ENCODE peak calls at places on chromosomes 13 and 19, in ten cellular contexts. A, H, N, V, C, D, Z, J, L and Y are unnamed samples.

GRCh38 chr13:110702591-110703526 is 3.1 kb downstream of the CARS2 start:
- DNase-seq in A (peak), H (no peak), N (no peak), V (no peak), C (no peak), D (no peak), Z (peak), J (no peak), L (no peak), Y (no peak)

GRCh38 chr19:29491491-29491890 is 34.3 kb upstream of the VSTM2B start:
- DNase-seq in A (no peak), H (no peak), N (no peak), V (no peak), C (no peak), D (peak), Z (no peak), J (no peak), L (no peak), Y (no peak)

GRCh38 chr19:7709932-7710460 is 8.1 kb upstream of the FCER2 start:
- DNase-seq in A (no peak), H (no peak), N (no peak), V (no peak), C (no peak), D (no peak), Z (no peak), J (no peak), L (no peak), Y (no peak)

GRCh38 chr13:70366720-70367119 is 258.5 kb upstream of the KLHL1 start:
- DNase-seq in A (no peak), H (no peak), N (no peak), V (no peak), C (no peak), D (no peak), Z (no peak), J (no peak), L (no peak), Y (no peak)

GRCh38 chr19:7628589-7629311 is 595 bp downstream of the XAB2 start:
- DNase-seq in A (no peak), H (no peak), N (no peak), V (no peak), C (no peak), D (no peak), Z (no peak), J (no peak), L (no peak), Y (no peak)

GRCh38 chr19:4829001-4829712 is 2.4 kb downstream of the TICAM1 start:
- DNase-seq in A (no peak), H (no peak), N (no peak), V (no peak), C (no peak), D (no peak), Z (no peak), J (no peak), L (no peak), Y (no peak)

GRCh38 chr19:42276284-42276683 is 7.2 kb downstream of the CIC start:
- DNase-seq in A (no peak), H (no peak), N (no peak), V (no peak), C (no peak), D (no peak), Z (peak), J (no peak), L (no peak), Y (no peak)

GRCh38 chr19:18672606-18673337 is 10.7 kb upstream of the CRTC1 start:
- DNase-seq in A (peak), H (no peak), N (no peak), V (no peak), C (no peak), D (no peak), Z (no peak), J (no peak), L (no peak), Y (no peak)

GRCh38 chr19:12752056-12752781 is 628 bp downstream of the BEST2 start:
- DNase-seq in A (no peak), H (no peak), N (no peak), V (no peak), C (no peak), D (no peak), Z (no peak), J (no peak), L (no peak), Y (no peak)

GRCh38 chr13:43077906-43078305 is 54.5 kb downstream of the DNAJC15 start:
- DNase-seq in A (no peak), H (no peak), N (no peak), V (no peak), C (no peak), D (no peak), Z (no peak), J (no peak), L (no peak), Y (no peak)

GRCh38 chr19:33508009-33508408 is 13.6 kb downstream of the PEPD start:
- DNase-seq in A (no peak), H (no peak), N (no peak), V (no peak), C (no peak), D (no peak), Z (no peak), J (no peak), L (no peak), Y (no peak)

GRCh38 chr19:58492265-58492664 is 16.1 kb downstream of the ZNF446 start:
- DNase-seq in A (no peak), H (no peak), N (no peak), V (no peak), C (no peak), D (no peak), Z (no peak), J (no peak), L (no peak), Y (no peak)

GRCh38 chr13:46551410-46552301 is 1.3 kb upstream of the LRCH1 start:
- DNase-seq in A (peak), H (peak), N (peak), V (peak), C (peak), D (peak), Z (peak), J (peak), L (peak), Y (peak)

GRCh38 chr13:40609972-40610726 is 56.3 kb downstream of the FOXO1 start:
- DNase-seq in A (no peak), H (no peak), N (no peak), V (no peak), C (no peak), D (no peak), Z (no peak), J (no peak), L (no peak), Y (no peak)

GRCh38 chr19:21117041-21117907 is 24.6 kb upstream of the ZNF431 start:
- DNase-seq in A (peak), H (no peak), N (no peak), V (no peak), C (no peak), D (no peak), Z (no peak), J (no peak), L (no peak), Y (no peak)

GRCh38 chr19:14475251-14476073 is at the start of gene PTGER1:
- DNase-seq in A (peak), H (no peak), N (no peak), V (no peak), C (no peak), D (no peak), Z (no peak), J (no peak), L (no peak), Y (no peak)

GRCh38 chr13:50957620-50958019 is 48.0 kb downstream of the RNASEH2B start:
- DNase-seq in A (no peak), H (no peak), N (no peak), V (no peak), C (no peak), D (no peak), Z (no peak), J (no peak), L (no peak), Y (no peak)

GRCh38 chr19:13748169-13748884 is 16.0 kb upstream of the MRI1 start:
- DNase-seq in A (peak), H (peak), N (no peak), V (no peak), C (no peak), D (no peak), Z (no peak), J (no peak), L (no peak), Y (no peak)

GRCh38 chr19:40740747-40741146 is 9.5 kb downstream of the ACTMAP start:
- DNase-seq in A (no peak), H (no peak), N (no peak), V (no peak), C (peak), D (no peak), Z (peak), J (no peak), L (no peak), Y (no peak)

GRCh38 chr19:42010245-42011126 is 16.5 kb upstream of the ATP1A3 start:
- DNase-seq in A (peak), H (no peak), N (no peak), V (no peak), C (no peak), D (no peak), Z (no peak), J (no peak), L (no peak), Y (no peak)

GRCh38 chr19:48719263-48720171 is at the start of gene MAMSTR:
- DNase-seq in A (no peak), H (no peak), N (no peak), V (no peak), C (no peak), D (peak), Z (no peak), J (no peak), L (no peak), Y (no peak)

GRCh38 chr13:41960700-41961697 is at the start of gene VWA8:
- DNase-seq in A (peak), H (peak), N (peak), V (peak), C (peak), D (peak), Z (peak), J (peak), L (no peak), Y (peak)

GRCh38 chr19:49749055-49749716 is 13.9 kb downstream of the TSKS start:
- DNase-seq in A (peak), H (no peak), N (no peak), V (no peak), C (no peak), D (no peak), Z (no peak), J (no peak), L (no peak), Y (no peak)

GRCh38 chr13:111636271-111636670 is 315.8 kb downstream of the TEX29 start:
- DNase-seq in A (no peak), H (no peak), N (no peak), V (peak), C (no peak), D (no peak), Z (peak), J (no peak), L (no peak), Y (no peak)

GRCh38 chr19:54432144-54432738 is 16.8 kb upstream of the LENG8 start:
- DNase-seq in A (no peak), H (no peak), N (no peak), V (no peak), C (no peak), D (no peak), Z (no peak), J (no peak), L (no peak), Y (no peak)

GRCh38 chr19:6402834-6403608 is 10.1 kb upstream of the GTF2F1 start:
- DNase-seq in A (peak), H (no peak), N (no peak), V (no peak), C (no peak), D (no peak), Z (no peak), J (no peak), L (no peak), Y (no peak)

GRCh38 chr19:17706750-17707181 is 12.5 kb upstream of the MAP1S start:
- DNase-seq in A (peak), H (no peak), N (no peak), V (no peak), C (no peak), D (no peak), Z (no peak), J (no peak), L (no peak), Y (no peak)

GRCh38 chr19:48123907-48124675 is 13.5 kb upstream of the PLA2G4C start:
- DNase-seq in A (peak), H (no peak), N (no peak), V (no peak), C (no peak), D (no peak), Z (no peak), J (no peak), L (no peak), Y (no peak)

GRCh38 chr13:113291997-113292862 is 4.8 kb upstream of the LAMP1 start:
- DNase-seq in A (peak), H (peak), N (no peak), V (no peak), C (peak), D (peak), Z (peak), J (no peak), L (no peak), Y (no peak)

GRCh38 chr13:74930402-74931165 is 551.4 kb downstream of the TBC1D4 start:
- DNase-seq in A (peak), H (no peak), N (no peak), V (no peak), C (no peak), D (no peak), Z (no peak), J (no peak), L (peak), Y (no peak)

GRCh38 chr19:16334421-16334820 is 9.8 kb downstream of the KLF2 start:
- DNase-seq in A (no peak), H (no peak), N (no peak), V (no peak), C (no peak), D (no peak), Z (no peak), J (no peak), L (no peak), Y (no peak)

GRCh38 chr19:47247308-47247990 is 8.9 kb upstream of the CCDC9 start:
- DNase-seq in A (peak), H (peak), N (no peak), V (peak), C (peak), D (peak), Z (peak), J (peak), L (peak), Y (peak)

GRCh38 chr19:9877775-9878510 is 42.8 kb downstream of the PIN1 start:
- DNase-seq in A (peak), H (no peak), N (no peak), V (no peak), C (no peak), D (no peak), Z (no peak), J (no peak), L (no peak), Y (no peak)

GRCh38 chr19:52138614-52139290 is 986 bp downstream of the ZNF616 start:
- DNase-seq in A (peak), H (peak), N (peak), V (no peak), C (no peak), D (no peak), Z (no peak), J (no peak), L (no peak), Y (no peak)

GRCh38 chr19:49427339-49427738 is 2.2 kb downstream of the GFY start:
- DNase-seq in A (no peak), H (no peak), N (no peak), V (no peak), C (no peak), D (no peak), Z (no peak), J (no peak), L (no peak), Y (no peak)